ENCODE peak calls at places on chromosomes 1 and 21, in ten cellular contexts. S is esophagus muscularis mucosa; E is PC-9; U is Peyer's patch; L is AG04450; P is body of pancreas; X is IMR-90; G is CD8-positive, alpha-beta T cell; V is CD8-positive, alpha-beta memory T cell; D is heart left ventricle. Q is an unnamed sample. For H3K9me3, the result is how much of the 10 kb centered on the place peaks cover.

GRCh38 chr1:32676945-32677344 is 25.6 kb downstream of the SYNC start:
- DNase-seq in S (no peak), E (no peak), U (no peak), L (no peak), P (no peak), X (no peak), G (no peak), V (no peak), D (no peak), Q (no peak)

GRCh38 chr1:226568077-226568831 is 19.7 kb downstream of the STUM start:
- DNase-seq in S (no peak), E (no peak), U (peak), L (no peak), P (no peak), X (no peak), G (no peak), V (no peak), D (peak), Q (no peak)

GRCh38 chr1:17090844-17091243 is 28.4 kb downstream of the PADI2 start:
- DNase-seq in S (no peak), E (no peak), U (no peak), L (no peak), P (peak), X (no peak), G (no peak), V (no peak), D (no peak), Q (no peak)

GRCh38 chr1:182147136-182147815 is 85.8 kb upstream of the ZNF648 start:
- DNase-seq in S (peak), E (no peak), U (peak), L (no peak), P (no peak), X (no peak), G (no peak), V (no peak), D (peak), Q (no peak)

GRCh38 chr1:24048205-24048869 is 63.6 kb downstream of the MYOM3 start:
- DNase-seq in S (no peak), E (no peak), U (no peak), L (no peak), P (no peak), X (no peak), G (no peak), V (no peak), D (peak), Q (no peak)

GRCh38 chr1:217059401-217059800 is 336.2 kb upstream of the ESRRG start:
- DNase-seq in S (no peak), E (no peak), U (no peak), L (no peak), P (no peak), X (no peak), G (no peak), V (no peak), D (no peak), Q (no peak)

GRCh38 chr21:36059823-36060158 is 535 bp downstream of the SETD4 start:
- DNase-seq in S (no peak), E (no peak), U (no peak), L (no peak), P (no peak), X (no peak), G (no peak), V (no peak), D (peak), Q (no peak)

GRCh38 chr1:42333662-42334239 is 1.3 kb downstream of the FOXJ3 start:
- DNase-seq in S (no peak), E (no peak), U (no peak), L (no peak), P (no peak), X (peak), G (no peak), V (no peak), D (no peak), Q (no peak)

GRCh38 chr1:184838374-184838995 is 83.8 kb upstream of the EDEM3 start:
- DNase-seq in S (peak), E (peak), U (no peak), L (peak), P (peak), X (peak), G (no peak), V (no peak), D (peak), Q (peak)

GRCh38 chr1:206709772-206710456 is 25.2 kb downstream of the MAPKAPK2 start:
- DNase-seq in S (no peak), E (peak), U (no peak), L (no peak), P (no peak), X (peak), G (no peak), V (no peak), D (no peak), Q (no peak)

GRCh38 chr1:40840526-40841323 is 21.4 kb downstream of the CITED4 start:
- DNase-seq in S (no peak), E (no peak), U (no peak), L (no peak), P (no peak), X (no peak), G (no peak), V (peak), D (no peak), Q (no peak)

GRCh38 chr1:67787746-67788145 is 45.5 kb downstream of the GNG12 start:
- DNase-seq in S (no peak), E (no peak), U (no peak), L (no peak), P (no peak), X (peak), G (no peak), V (no peak), D (no peak), Q (no peak)

GRCh38 chr1:48610628-48611542 is 138.9 kb upstream of the SPATA6 start:
- DNase-seq in S (no peak), E (no peak), U (no peak), L (no peak), P (peak), X (no peak), G (no peak), V (no peak), D (peak), Q (no peak)

GRCh38 chr1:85824066-85824835 is 116.0 kb upstream of the ZNHIT6 start:
- DNase-seq in S (no peak), E (no peak), U (no peak), L (no peak), P (no peak), X (no peak), G (no peak), V (no peak), D (no peak), Q (no peak)

GRCh38 chr1:85816606-85817005 is 108.4 kb upstream of the ZNHIT6 start:
- DNase-seq in S (no peak), E (no peak), U (no peak), L (no peak), P (no peak), X (no peak), G (no peak), V (no peak), D (no peak), Q (no peak)

GRCh38 chr1:85822696-85823095 is 114.5 kb upstream of the ZNHIT6 start:
- DNase-seq in S (no peak), E (peak), U (no peak), L (no peak), P (no peak), X (no peak), G (no peak), V (no peak), D (no peak), Q (no peak)

GRCh38 chr1:85815906-85816305 is 107.7 kb upstream of the ZNHIT6 start:
- DNase-seq in S (no peak), E (no peak), U (no peak), L (no peak), P (peak), X (no peak), G (no peak), V (no peak), D (peak), Q (no peak)

GRCh38 chr1:85818371-85818770 is 110.1 kb upstream of the ZNHIT6 start:
- DNase-seq in S (no peak), E (no peak), U (no peak), L (peak), P (no peak), X (peak), G (no peak), V (no peak), D (no peak), Q (no peak)
- H3K9me3 ChIP-seq in S (under half), E (under half), U (under half), L (under half), P (under half), X (under half), G (under half), V (under half), D (under half), Q (under half)

DNA sequence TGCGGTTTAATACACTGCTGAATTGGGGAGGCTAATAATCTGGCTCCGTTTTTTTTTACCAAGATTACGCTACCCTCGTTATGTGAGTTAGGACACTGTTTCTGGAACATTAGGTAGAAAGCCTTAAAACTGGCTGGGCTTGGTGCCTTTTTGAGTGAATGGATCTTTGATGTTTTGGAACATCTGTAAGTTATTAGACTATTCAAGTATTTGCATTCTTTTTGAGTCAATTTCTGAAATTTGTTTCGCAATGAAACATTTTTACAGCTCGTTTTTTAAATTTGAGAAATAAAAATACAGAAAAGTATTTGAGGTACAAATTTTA is 106.9 kb downstream of the LTN1 start:
- DNase-seq in S (no peak), E (no peak), U (no peak), L (no peak), P (no peak), X (no peak), G (no peak), V (no peak), D (no peak), Q (no peak)
- H3K27ac ChIP-seq in S (peak), E (no peak), U (peak), L (no peak), P (no peak), X (no peak), G (peak), V (peak), D (peak), Q (peak)

GRCh38 chr1:168263130-168263529 is 17.5 kb upstream of the TBX19 start:
- DNase-seq in S (no peak), E (no peak), U (no peak), L (no peak), P (no peak), X (no peak), G (no peak), V (no peak), D (no peak), Q (no peak)

GRCh38 chr1:168266644-168267186 is 14.0 kb upstream of the TBX19 start:
- DNase-seq in S (no peak), E (no peak), U (no peak), L (no peak), P (no peak), X (no peak), G (no peak), V (no peak), D (no peak), Q (no peak)

GRCh38 chr1:168264296-168264695 is 16.4 kb upstream of the TBX19 start:
- DNase-seq in S (no peak), E (no peak), U (no peak), L (no peak), P (no peak), X (no peak), G (no peak), V (no peak), D (no peak), Q (no peak)

GRCh38 chr1:168261390-168261789 is 19.3 kb upstream of the TBX19 start:
- DNase-seq in S (no peak), E (no peak), U (no peak), L (no peak), P (no peak), X (peak), G (no peak), V (no peak), D (no peak), Q (no peak)

DNA sequence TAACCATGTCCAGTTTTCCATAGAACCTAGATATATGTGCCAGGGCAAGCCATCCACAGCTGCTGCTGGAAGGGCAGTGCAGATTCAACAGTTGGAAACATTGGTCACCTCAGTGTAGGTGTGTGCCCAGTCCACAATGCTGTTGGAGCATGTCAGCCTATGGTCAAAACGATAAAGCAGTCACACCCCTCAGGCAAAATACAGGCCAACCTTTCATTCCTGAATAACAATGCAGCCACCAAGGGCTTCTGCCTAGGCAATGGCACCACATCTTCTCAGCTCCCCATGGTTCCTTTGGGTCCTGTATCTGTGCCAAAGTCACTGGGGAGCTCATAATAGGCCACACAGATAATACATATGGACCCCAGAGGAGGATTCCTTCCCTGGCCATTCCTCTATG is 15.1 kb upstream of the TBX19 start:
- DNase-seq in S (no peak), E (no peak), U (no peak), L (no peak), P (no peak), X (no peak), G (no peak), V (no peak), D (no peak), Q (no peak)
- H3K9me3 ChIP-seq in S (under half), E (under half), U (under half), L (under half), P (under half), X (under half), G (under half), V (under half), D (under half), Q (under half)

GRCh38 chr1:200729863-200730262 is 8.8 kb upstream of the CAMSAP2 start:
- DNase-seq in S (no peak), E (no peak), U (no peak), L (no peak), P (no peak), X (no peak), G (no peak), V (no peak), D (no peak), Q (no peak)
- H3K27ac ChIP-seq in S (no peak), E (no peak), U (no peak), L (no peak), P (no peak), X (no peak), G (no peak), V (no peak), D (no peak), Q (no peak)

GRCh38 chr1:81165963-81166362 is 634.8 kb upstream of the ADGRL2 start:
- DNase-seq in S (no peak), E (no peak), U (no peak), L (no peak), P (no peak), X (peak), G (no peak), V (no peak), D (no peak), Q (no peak)
- H3K9me3 ChIP-seq in S (under half), E (under half), U (under half), L (under half), P (under half), X (under half), G (under half), V (under half), D (under half), Q (under half)

GRCh38 chr1:110254604-110255003 is 44.5 kb downstream of the KCNC4 start:
- DNase-seq in S (no peak), E (no peak), U (no peak), L (no peak), P (no peak), X (no peak), G (no peak), V (no peak), D (no peak), Q (no peak)

GRCh38 chr1:110259770-110260169 is 49.7 kb downstream of the KCNC4 start:
- DNase-seq in S (no peak), E (no peak), U (no peak), L (no peak), P (no peak), X (no peak), G (no peak), V (no peak), D (no peak), Q (no peak)

GRCh38 chr1:110253213-110253612 is 43.1 kb downstream of the KCNC4 start:
- DNase-seq in S (no peak), E (no peak), U (no peak), L (no peak), P (no peak), X (no peak), G (no peak), V (no peak), D (no peak), Q (no peak)

GRCh38 chr1:110258734-110259133 is 48.6 kb downstream of the KCNC4 start:
- DNase-seq in S (no peak), E (no peak), U (no peak), L (no peak), P (no peak), X (peak), G (no peak), V (no peak), D (no peak), Q (no peak)

DNA sequence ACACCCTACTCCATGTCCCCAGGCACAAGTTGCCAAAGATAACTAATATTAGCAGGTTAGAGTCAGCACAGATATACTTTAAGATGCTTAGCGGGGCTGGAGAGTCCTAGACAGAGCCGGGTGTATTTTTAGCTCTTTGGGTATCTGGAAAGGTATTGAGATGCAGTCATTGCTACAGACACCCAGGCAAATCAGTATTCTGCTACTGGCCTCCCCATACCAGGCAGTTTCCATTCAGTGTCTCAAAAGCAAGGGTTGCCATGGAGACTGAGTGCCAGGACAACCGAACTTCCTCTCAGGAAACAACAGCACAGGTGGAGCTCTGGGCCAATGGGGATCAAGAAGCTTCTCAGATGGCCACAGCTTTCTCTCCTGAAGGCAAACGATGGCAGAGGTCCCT is 45.3 kb downstream of the KCNC4 start:
- DNase-seq in S (no peak), E (no peak), U (no peak), L (no peak), P (no peak), X (no peak), G (no peak), V (no peak), D (no peak), Q (no peak)
- H3K27ac ChIP-seq in S (no peak), E (no peak), U (no peak), L (no peak), P (no peak), X (no peak), G (no peak), V (no peak), D (no peak), Q (no peak)

DNA sequence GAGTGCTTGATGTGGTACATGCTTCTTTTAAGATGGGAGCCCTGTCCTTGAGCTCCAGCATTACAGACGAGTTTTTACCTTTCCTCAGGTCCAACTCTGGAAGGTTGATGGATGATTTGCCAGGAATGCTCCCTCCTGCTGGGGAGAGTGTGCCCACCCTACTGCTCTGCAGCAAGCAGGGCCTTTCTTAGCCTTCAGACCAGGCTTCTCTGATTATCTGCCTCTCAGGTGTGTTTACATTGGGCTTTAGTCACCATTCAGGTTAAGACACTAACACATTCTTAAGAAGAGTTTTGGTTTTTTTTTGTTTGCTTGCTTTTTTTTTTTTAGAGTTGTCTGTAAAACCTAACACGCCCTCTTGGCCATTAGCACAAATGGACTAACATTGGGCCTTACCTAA is 301.8 kb downstream of the KCNT2 start:
- DNase-seq in S (no peak), E (no peak), U (no peak), L (no peak), P (no peak), X (no peak), G (no peak), V (no peak), D (no peak), Q (no peak)
- H3K9me3 ChIP-seq in S (under half), E (under half), U (under half), L (under half), P (under half), X (under half), G (under half), V (under half), D (under half), Q (under half)

DNA sequence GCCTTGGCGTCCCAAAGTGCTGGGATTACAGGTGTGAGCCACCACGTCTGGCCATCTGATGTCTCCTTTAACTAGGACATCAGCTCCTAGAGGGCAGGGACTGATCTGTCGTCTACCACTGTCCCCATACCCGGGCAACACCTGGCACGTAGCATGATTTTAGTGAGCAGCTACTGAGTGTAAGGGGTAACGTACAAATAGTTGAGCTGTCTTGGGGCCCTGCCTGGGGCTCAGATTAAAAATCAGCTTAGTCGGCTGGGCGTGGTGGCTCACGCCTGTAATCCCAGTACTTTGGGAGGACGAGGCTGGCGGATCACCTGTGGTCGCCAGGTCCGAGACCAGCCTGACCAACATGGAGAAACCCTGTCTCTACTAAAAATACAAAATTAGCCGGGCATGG is 1.8 kb downstream of the SRM start:
- DNase-seq in S (no peak), E (no peak), U (no peak), L (no peak), P (no peak), X (no peak), G (no peak), V (no peak), D (no peak), Q (no peak)
- H3K27ac ChIP-seq in S (no peak), E (no peak), U (no peak), L (no peak), P (no peak), X (no peak), G (no peak), V (no peak), D (no peak), Q (no peak)

GRCh38 chr21:37101384-37101783 is 28.3 kb downstream of the TTC3 start:
- DNase-seq in S (no peak), E (no peak), U (no peak), L (no peak), P (no peak), X (peak), G (no peak), V (no peak), D (no peak), Q (no peak)

GRCh38 chr21:37106998-37107397 is 33.9 kb downstream of the TTC3 start:
- DNase-seq in S (no peak), E (no peak), U (no peak), L (no peak), P (no peak), X (no peak), G (no peak), V (no peak), D (no peak), Q (no peak)
- H3K9me3 ChIP-seq in S (under half), E (under half), U (under half), L (under half), P (under half), X (under half), G (under half), V (under half), D (under half), Q (under half)

GRCh38 chr1:28684937-28685336 is 16.4 kb downstream of the GMEB1 start:
- DNase-seq in S (no peak), E (no peak), U (no peak), L (no peak), P (no peak), X (no peak), G (no peak), V (no peak), D (no peak), Q (no peak)
- H3K27ac ChIP-seq in S (no peak), E (no peak), U (no peak), L (no peak), P (no peak), X (no peak), G (no peak), V (no peak), D (no peak), Q (no peak)

Q was measured in effector memory CD4-positive, alpha-beta T cell.